ENCODE peak calls at places on chromosomes 1 and 21, in six cellular contexts. F, A, I, B, P and T are unnamed samples. For H3K36me3 and H3K27me3, the result is how much of the 10 kb centered on the place peaks cover.

GRCh38 chr1:211323156-211324063 is 3.2 kb upstream of the TRAF5 start:
- DNase-seq in F (peak), A (peak), I (peak), B (peak), P (peak), T (peak)

GRCh38 chr21:33039542-33039941 is 13.8 kb downstream of the OLIG2 start:
- DNase-seq in F (peak), A (no peak), I (no peak), B (no peak), P (peak), T (peak)

GRCh38 chr1:49527606-49528305 is 496.0 kb downstream of the AGBL4 start:
- DNase-seq in F (no peak), A (no peak), I (no peak), B (no peak), P (no peak), T (no peak)

GRCh38 chr1:100536031-100536430 is 1.9 kb upstream of the GPR88 start:
- DNase-seq in F (no peak), A (no peak), I (no peak), B (no peak), P (no peak), T (no peak)

GRCh38 chr1:96520542-96520941 is 201.0 kb upstream of the PTBP2 start:
- DNase-seq in F (no peak), A (no peak), I (peak), B (no peak), P (no peak), T (no peak)

GRCh38 chr1:226457307-226457712 is 49.4 kb upstream of the PARP1 start:
- DNase-seq in F (no peak), A (no peak), I (no peak), B (peak), P (peak), T (peak)

GRCh38 chr1:201085902-201086735 is 26.1 kb downstream of the CACNA1S start:
- DNase-seq in F (peak), A (peak), I (peak), B (peak), P (peak), T (peak)

GRCh38 chr1:172429324-172430127 is 9.0 kb downstream of the C1orf105 start:
- DNase-seq in F (no peak), A (peak), I (peak), B (peak), P (peak), T (peak)

GRCh38 chr1:204077979-204078696 is 5.2 kb downstream of the SOX13 start:
- DNase-seq in F (no peak), A (peak), I (peak), B (peak), P (peak), T (peak)

GRCh38 chr21:39633043-39633442 is 20.3 kb downstream of the B3GALT5 start:
- DNase-seq in F (no peak), A (peak), I (no peak), B (no peak), P (no peak), T (no peak)

GRCh38 chr1:113675299-113675698 is 84.0 kb downstream of the PHTF1 start:
- DNase-seq in F (no peak), A (no peak), I (no peak), B (no peak), P (no peak), T (no peak)

GRCh38 chr1:207866471-207867135 is 44.3 kb downstream of the CD34 start:
- DNase-seq in F (no peak), A (peak), I (no peak), B (no peak), P (no peak), T (no peak)

GRCh38 chr1:46991083-46991923 is 32.2 kb upstream of the CYP4X1 start:
- DNase-seq in F (peak), A (peak), I (peak), B (peak), P (peak), T (no peak)

GRCh38 chr1:121443131-121443530 is 258.4 kb downstream of the SRGAP2C start:
- DNase-seq in F (peak), A (no peak), I (no peak), B (no peak), P (no peak), T (no peak)

GRCh38 chr1:27656157-27656893 is 15.7 kb downstream of the IFI6 start:
- DNase-seq in F (no peak), A (no peak), I (no peak), B (peak), P (peak), T (peak)

GRCh38 chr1:44421374-44422028 is 16.4 kb downstream of the RNF220 start:
- DNase-seq in F (peak), A (no peak), I (peak), B (no peak), P (no peak), T (peak)

GRCh38 chr1:147673816-147674215 is 3.5 kb upstream of the ACP6 start:
- DNase-seq in F (no peak), A (no peak), I (no peak), B (no peak), P (no peak), T (no peak)

GRCh38 chr1:58683519-58683918 is 16.3 kb downstream of the MYSM1 start:
- DNase-seq in F (no peak), A (no peak), I (no peak), B (no peak), P (no peak), T (no peak)

GRCh38 chr21:38311091-38311490 is 54.3 kb downstream of the KCNJ15 start:
- DNase-seq in F (peak), A (no peak), I (no peak), B (no peak), P (no peak), T (no peak)

GRCh38 chr1:183733610-183734219 is 71.2 kb upstream of the RGL1 start:
- DNase-seq in F (no peak), A (peak), I (no peak), B (no peak), P (no peak), T (no peak)

GRCh38 chr1:24727490-24728214 is 17.6 kb upstream of the CLIC4 start:
- DNase-seq in F (no peak), A (peak), I (no peak), B (no peak), P (no peak), T (no peak)

GRCh38 chr1:41357451-41358151 is 3.6 kb upstream of the FOXO6 start:
- DNase-seq in F (peak), A (no peak), I (no peak), B (peak), P (peak), T (peak)

GRCh38 chr1:159889821-159890252 is 10.1 kb downstream of the CFAP45 start:
- DNase-seq in F (no peak), A (no peak), I (peak), B (peak), P (no peak), T (no peak)

GRCh38 chr1:28577052-28577678 is 14.9 kb upstream of the RAB42 start:
- DNase-seq in F (no peak), A (no peak), I (no peak), B (no peak), P (peak), T (peak)

GRCh38 chr1:155175927-155176371 is 2.3 kb downstream of the TRIM46 start:
- DNase-seq in F (peak), A (no peak), I (no peak), B (no peak), P (no peak), T (peak)

GRCh38 chr1:191134796-191135195 is 657.1 kb upstream of the BRINP3 start:
- DNase-seq in F (no peak), A (no peak), I (no peak), B (no peak), P (no peak), T (no peak)

GRCh38 chr1:225319951-225320350 is 107.9 kb downstream of the LBR start:
- DNase-seq in F (no peak), A (no peak), I (no peak), B (no peak), P (no peak), T (no peak)

GRCh38 chr1:32250893-32251716 is at the start of gene LCK:
- DNase-seq in F (no peak), A (no peak), I (no peak), B (no peak), P (peak), T (peak)

GRCh38 chr1:95622609-95623008 is 388.6 kb downstream of the RWDD3 start:
- DNase-seq in F (no peak), A (no peak), I (no peak), B (peak), P (peak), T (no peak)

GRCh38 chr1:46798820-46799219 is at the start of gene CYP4B1:
- DNase-seq in F (no peak), A (no peak), I (no peak), B (no peak), P (no peak), T (no peak)

GRCh38 chr1:60802884-60803283 is 279.5 kb upstream of the NFIA start:
- DNase-seq in F (no peak), A (no peak), I (no peak), B (no peak), P (no peak), T (no peak)

GRCh38 chr1:2554621-2555387 is 1.4 kb upstream of the TNFRSF14 start:
- DNase-seq in F (peak), A (peak), I (no peak), B (peak), P (peak), T (peak)

GRCh38 chr1:167210966-167211674 is 9.6 kb upstream of the POU2F1 start:
- DNase-seq in F (no peak), A (no peak), I (no peak), B (no peak), P (no peak), T (no peak)

GRCh38 chr1:3075666-3076387 is 6.8 kb downstream of the PRDM16 start:
- DNase-seq in F (no peak), A (no peak), I (no peak), B (no peak), P (no peak), T (no peak)

GRCh38 chr1:7632681-7633080 is 138.4 kb upstream of the VAMP3 start:
- DNase-seq in F (no peak), A (no peak), I (no peak), B (no peak), P (no peak), T (peak)

GRCh38 chr21:32411366-32412161 is 942 bp upstream of the EVA1C start:
- DNase-seq in F (peak), A (peak), I (no peak), B (no peak), P (peak), T (peak)

GRCh38 chr1:87134625-87135024 is 194.1 kb upstream of the LMO4 start:
- DNase-seq in F (no peak), A (no peak), I (no peak), B (no peak), P (no peak), T (peak)

GRCh38 chr1:89025928-89026327 is 3.3 kb upstream of the GBP3 start:
- DNase-seq in F (no peak), A (no peak), I (no peak), B (no peak), P (no peak), T (no peak)

GRCh38 chr1:89022167-89022959 is at the start of gene GBP3:
- DNase-seq in F (no peak), A (peak), I (no peak), B (no peak), P (no peak), T (no peak)

GRCh38 chr1:89023026-89023425 is 360 bp upstream of the GBP3 start:
- DNase-seq in F (no peak), A (no peak), I (no peak), B (no peak), P (no peak), T (no peak)
- H3K4me3 ChIP-seq in F (no peak), A (no peak), I (no peak), B (no peak), P (no peak), T (no peak)

GRCh38 chr1:214364335-214364734 is 83.4 kb downstream of the SMYD2 start:
- DNase-seq in F (no peak), A (peak), I (no peak), B (peak), P (no peak), T (no peak)
- H3K36me3 ChIP-seq in F (under half), A (under half), I (under half), B (under half), P (under half), T (under half)

GRCh38 chr1:1058921-1059493 is 15.1 kb downstream of the RNF223 start:
- DNase-seq in F (peak), A (peak), I (no peak), B (peak), P (peak), T (peak)

GRCh38 chr1:1060281-1061000 is 13.7 kb downstream of the RNF223 start:
- DNase-seq in F (no peak), A (no peak), I (no peak), B (no peak), P (no peak), T (peak)

GRCh38 chr1:1058088-1058905 is 15.8 kb downstream of the RNF223 start:
- DNase-seq in F (no peak), A (no peak), I (no peak), B (no peak), P (no peak), T (peak)

GRCh38 chr1:1061682-1062363 is 12.3 kb downstream of the RNF223 start:
- DNase-seq in F (no peak), A (no peak), I (no peak), B (peak), P (no peak), T (no peak)

DNA sequence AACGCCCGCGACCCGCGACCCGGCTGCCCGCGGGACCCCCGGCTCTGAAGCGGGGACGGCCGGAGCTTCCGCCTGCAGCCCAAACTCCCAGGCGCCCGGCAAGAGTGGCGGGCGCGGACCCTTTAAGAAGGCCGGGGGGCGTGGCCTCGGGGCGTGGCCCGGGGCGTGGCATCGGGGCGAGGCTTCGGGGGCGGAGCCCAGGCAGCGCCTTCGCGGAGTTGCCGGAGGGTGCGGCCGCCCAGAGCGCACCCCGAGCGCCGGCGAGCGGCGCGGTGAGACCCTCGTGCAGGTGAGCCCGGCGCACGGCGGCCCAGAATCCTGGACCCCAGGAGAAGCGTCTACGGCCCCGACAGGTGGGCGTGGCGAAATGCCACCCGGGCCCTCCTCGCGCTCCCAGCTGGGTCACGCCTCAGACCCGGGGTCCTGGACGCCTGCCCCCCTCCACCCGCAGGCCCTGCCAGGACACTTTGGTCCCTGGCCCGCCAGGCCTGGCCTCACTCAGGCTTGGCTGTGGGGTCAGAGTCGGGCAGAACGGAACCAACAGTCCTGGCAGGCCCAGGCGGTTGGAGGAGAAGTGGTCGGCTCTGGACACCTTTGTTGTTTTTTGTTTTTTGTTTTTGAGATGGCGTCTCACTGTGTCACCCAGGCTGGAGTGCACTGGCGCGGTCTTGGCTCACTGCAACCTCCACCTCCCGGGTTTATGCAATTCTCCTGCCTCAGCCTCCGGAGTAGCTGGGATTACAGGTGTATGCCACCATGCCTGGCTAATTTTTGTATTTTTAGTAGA is 14.4 kb downstream of the RNF223 start:
- DNase-seq in F (peak), A (peak), I (peak), B (peak), P (peak), T (peak)
- H3K27me3 ChIP-seq in F (under half), A (under half), I (under half), B (under half), P (half or more), T (half or more)

GRCh38 chr1:145987926-145988325 is 8.5 kb downstream of the TXNIP start:
- DNase-seq in F (no peak), A (no peak), I (no peak), B (no peak), P (no peak), T (no peak)

GRCh38 chr1:145985129-145985501 is 11.3 kb downstream of the TXNIP start:
- DNase-seq in F (no peak), A (no peak), I (no peak), B (no peak), P (no peak), T (no peak)

GRCh38 chr1:145985502-145986439 is 10.6 kb downstream of the TXNIP start:
- DNase-seq in F (peak), A (no peak), I (no peak), B (peak), P (peak), T (no peak)

GRCh38 chr1:145988773-145989172 is 7.6 kb downstream of the TXNIP start:
- DNase-seq in F (no peak), A (no peak), I (no peak), B (no peak), P (no peak), T (no peak)

GRCh38 chr1:145986551-145986950 is 9.8 kb downstream of the TXNIP start:
- DNase-seq in F (no peak), A (no peak), I (no peak), B (no peak), P (no peak), T (no peak)
- H3K4me3 ChIP-seq in F (no peak), A (no peak), I (no peak), B (no peak), P (no peak), T (no peak)

GRCh38 chr1:248844526-248844925 is 6.5 kb downstream of the ZNF672 start:
- DNase-seq in F (no peak), A (no peak), I (no peak), B (no peak), P (no peak), T (no peak)
- H3K36me3 ChIP-seq in F (half or more), A (under half), I (under half), B (under half), P (under half), T (under half)

GRCh38 chr1:14500912-14501311 is 97.6 kb upstream of the KAZN start:
- DNase-seq in F (no peak), A (no peak), I (no peak), B (no peak), P (no peak), T (no peak)
- H3K27me3 ChIP-seq in F (half or more), A (under half), I (under half), B (under half), P (under half), T (under half)